ENCODE peak calls at places on chromosomes 11 and 22, in ten cellular contexts. P is NCI-H1417 treated with DMSO at 0.1 percent for 48 hours; L is activated naive CD4-positive, alpha-beta T cell; R is RWPE1; I is stromal cell of bone marrow; Y is EH; J is dermis blood vessel endothelial cell; V is NCI-H1930; S is activated naive CD8-positive, alpha-beta T cell treated with anti-CD3 and anti-CD28 coated beads, Interleukin-2, amount 10 ng/mL, durations not matched to agents 7 days and 5 days; T is SW 1271. E is an unnamed sample.

GRCh38 chr22:25827415-25827814 is 85.4 kb downstream of the MYO18B start:
- DNase-seq in P (no peak), L (no peak), R (no peak), I (no peak), Y (no peak), J (no peak), V (no peak), S (no peak), T (no peak), E (no peak)

GRCh38 chr11:60069471-60069870 is 13.0 kb downstream of the MS4A3 start:
- DNase-seq in P (no peak), L (no peak), R (no peak), I (no peak), Y (no peak), J (no peak), V (no peak), S (no peak), T (no peak), E (no peak)

GRCh38 chr11:105577645-105578044 is 32.2 kb upstream of the GRIA4 start:
- DNase-seq in P (no peak), L (no peak), R (peak), I (no peak), Y (no peak), J (peak), V (no peak), S (no peak), T (no peak), E (no peak)

GRCh38 chr11:119983240-119983732 is 154.6 kb downstream of the TRIM29 start:
- DNase-seq in P (no peak), L (no peak), R (no peak), I (no peak), Y (no peak), J (no peak), V (no peak), S (no peak), T (no peak), E (no peak)

GRCh38 chr11:102495161-102496042 is 35.1 kb downstream of the MMP7 start:
- DNase-seq in P (peak), L (no peak), R (peak), I (peak), Y (peak), J (peak), V (peak), S (no peak), T (peak), E (peak)

GRCh38 chr11:69280451-69280850 is 13.5 kb upstream of the MYEOV start:
- DNase-seq in P (no peak), L (no peak), R (peak), I (no peak), Y (peak), J (no peak), V (no peak), S (no peak), T (no peak), E (no peak)

GRCh38 chr11:6438979-6439571 is 1.7 kb downstream of the HPX start:
- DNase-seq in P (no peak), L (no peak), R (peak), I (peak), Y (peak), J (peak), V (peak), S (no peak), T (no peak), E (peak)

GRCh38 chr11:10511046-10511711 is 29.8 kb downstream of the RNF141 start:
- DNase-seq in P (no peak), L (no peak), R (no peak), I (no peak), Y (no peak), J (no peak), V (no peak), S (no peak), T (no peak), E (no peak)

GRCh38 chr11:61860054-61860903 is 31.1 kb downstream of the FADS3 start:
- DNase-seq in P (no peak), L (no peak), R (peak), I (no peak), Y (peak), J (peak), V (no peak), S (no peak), T (no peak), E (no peak)

GRCh38 chr11:102957953-102958352 is 2.4 kb upstream of the MMP13 start:
- DNase-seq in P (no peak), L (no peak), R (peak), I (no peak), Y (peak), J (no peak), V (no peak), S (no peak), T (no peak), E (no peak)

GRCh38 chr22:37079668-37080171 is 28.2 kb downstream of the KCTD17 start:
- DNase-seq in P (no peak), L (peak), R (no peak), I (peak), Y (peak), J (peak), V (no peak), S (peak), T (no peak), E (peak)

GRCh38 chr11:126637800-126638175 is 282.3 kb downstream of the ST3GAL4 start:
- DNase-seq in P (no peak), L (no peak), R (no peak), I (peak), Y (peak), J (no peak), V (no peak), S (no peak), T (no peak), E (no peak)

GRCh38 chr11:2135018-2135569 is 4.1 kb downstream of the IGF2 start:
- DNase-seq in P (no peak), L (no peak), R (no peak), I (no peak), Y (no peak), J (no peak), V (no peak), S (peak), T (no peak), E (no peak)

GRCh38 chr11:65779919-65780769 is 632 bp downstream of the AP5B1 start:
- DNase-seq in P (no peak), L (peak), R (peak), I (peak), Y (peak), J (peak), V (peak), S (peak), T (peak), E (peak)

GRCh38 chr22:48351376-48352085 is 1476.1 kb downstream of the BRD1 start:
- DNase-seq in P (no peak), L (no peak), R (no peak), I (no peak), Y (no peak), J (no peak), V (no peak), S (no peak), T (no peak), E (no peak)

GRCh38 chr11:115525600-115526006 is 21.4 kb upstream of the CADM1 start:
- DNase-seq in P (no peak), L (no peak), R (no peak), I (no peak), Y (no peak), J (no peak), V (no peak), S (no peak), T (no peak), E (no peak)

GRCh38 chr11:19419813-19420212 is 179.1 kb upstream of the E2F8 start:
- DNase-seq in P (no peak), L (no peak), R (peak), I (no peak), Y (no peak), J (no peak), V (no peak), S (no peak), T (no peak), E (no peak)

GRCh38 chr11:24496728-24497396 is at the start of gene LUZP2:
- DNase-seq in P (peak), L (no peak), R (peak), I (no peak), Y (peak), J (peak), V (peak), S (no peak), T (no peak), E (no peak)

GRCh38 chr11:109085708-109086373 is 336.1 kb upstream of the C11orf87 start:
- DNase-seq in P (no peak), L (no peak), R (no peak), I (peak), Y (peak), J (no peak), V (no peak), S (no peak), T (no peak), E (no peak)

GRCh38 chr11:66172146-66172545 is 96.3 kb upstream of the RAB1B start:
- DNase-seq in P (no peak), L (no peak), R (peak), I (no peak), Y (peak), J (no peak), V (no peak), S (no peak), T (no peak), E (no peak)

GRCh38 chr11:659532-660085 is 22.5 kb downstream of the DRD4 start:
- DNase-seq in P (no peak), L (no peak), R (no peak), I (no peak), Y (no peak), J (no peak), V (no peak), S (no peak), T (no peak), E (no peak)

GRCh38 chr11:63909621-63910506 is 7.1 kb downstream of the RCOR2 start:
- DNase-seq in P (no peak), L (no peak), R (no peak), I (no peak), Y (no peak), J (no peak), V (no peak), S (no peak), T (no peak), E (no peak)

GRCh38 chr11:117924631-117925170 is 4.5 kb downstream of the TMPRSS13 start:
- DNase-seq in P (no peak), L (no peak), R (no peak), I (no peak), Y (no peak), J (no peak), V (no peak), S (peak), T (no peak), E (no peak)

GRCh38 chr11:118895093-118896039 is 11.7 kb downstream of the CXCR5 start:
- DNase-seq in P (no peak), L (peak), R (no peak), I (no peak), Y (no peak), J (no peak), V (no peak), S (peak), T (no peak), E (no peak)

GRCh38 chr11:94790771-94791180 is 22.6 kb downstream of the AMOTL1 start:
- DNase-seq in P (no peak), L (no peak), R (no peak), I (no peak), Y (no peak), J (no peak), V (no peak), S (no peak), T (no peak), E (no peak)

GRCh38 chr11:2744166-2744565 is 44.4 kb upstream of the KCNQ1OT1 start:
- DNase-seq in P (no peak), L (no peak), R (no peak), I (no peak), Y (no peak), J (no peak), V (no peak), S (no peak), T (no peak), E (no peak)

GRCh38 chr11:72144807-72145565 is 9.5 kb downstream of the FOLR3 start:
- DNase-seq in P (no peak), L (no peak), R (peak), I (peak), Y (peak), J (no peak), V (no peak), S (no peak), T (no peak), E (no peak)

GRCh38 chr22:45720875-45721378 is 49.3 kb downstream of the ATXN10 start:
- DNase-seq in P (no peak), L (no peak), R (no peak), I (no peak), Y (peak), J (no peak), V (no peak), S (no peak), T (no peak), E (no peak)

GRCh38 chr11:93519179-93519578 is 24.0 kb downstream of the SMCO4 start:
- DNase-seq in P (no peak), L (no peak), R (no peak), I (no peak), Y (no peak), J (no peak), V (no peak), S (no peak), T (no peak), E (no peak)

GRCh38 chr22:17143101-17143500 is 16.0 kb downstream of the HDHD5 start:
- DNase-seq in P (no peak), L (no peak), R (no peak), I (no peak), Y (no peak), J (no peak), V (no peak), S (no peak), T (no peak), E (no peak)

GRCh38 chr22:50576070-50576469 is 2.2 kb downstream of the CPT1B start:
- DNase-seq in P (no peak), L (no peak), R (no peak), I (no peak), Y (peak), J (peak), V (peak), S (no peak), T (peak), E (no peak)

GRCh38 chr11:106495046-106495445 is 417.6 kb downstream of the AASDHPPT start:
- DNase-seq in P (no peak), L (no peak), R (peak), I (no peak), Y (no peak), J (no peak), V (no peak), S (no peak), T (no peak), E (no peak)

GRCh38 chr11:3853935-3854659 is 1.4 kb upstream of the STIM1 start:
- DNase-seq in P (no peak), L (peak), R (no peak), I (no peak), Y (no peak), J (no peak), V (no peak), S (peak), T (no peak), E (no peak)

GRCh38 chr11:18265949-18266348 is at the start of gene SAA1:
- DNase-seq in P (no peak), L (no peak), R (no peak), I (no peak), Y (peak), J (no peak), V (no peak), S (no peak), T (no peak), E (no peak)

GRCh38 chr11:66142370-66143263 is 72.5 kb downstream of the PACS1 start:
- DNase-seq in P (no peak), L (no peak), R (peak), I (no peak), Y (peak), J (no peak), V (no peak), S (no peak), T (no peak), E (no peak)

GRCh38 chr11:132111781-132112380 is 741.5 kb downstream of the NTM start:
- DNase-seq in P (no peak), L (no peak), R (peak), I (peak), Y (peak), J (peak), V (no peak), S (no peak), T (no peak), E (no peak)

GRCh38 chr11:43903969-43904368 is 23.3 kb downstream of the ALKBH3 start:
- DNase-seq in P (no peak), L (no peak), R (no peak), I (no peak), Y (no peak), J (no peak), V (no peak), S (no peak), T (no peak), E (no peak)

GRCh38 chr11:102437727-102438126 is 14.8 kb downstream of the TMEM123 start:
- DNase-seq in P (no peak), L (no peak), R (no peak), I (no peak), Y (peak), J (no peak), V (no peak), S (no peak), T (no peak), E (no peak)